ENCODE peak calls at places on chromosomes 4 and X, in four cellular contexts. M, E, L and B are unnamed samples.

GRCh38 chrX:115460565-115460888 is 100.4 kb upstream of the PLS3 start:
- DNase-seq in M (no peak), L (no peak), E (no peak), B (no peak)

GRCh38 chr4:100372432-100372831 is 145.4 kb downstream of the EMCN start:
- DNase-seq in E (no peak), M (no peak), L (no peak), B (no peak)

GRCh38 chr4:148955926-148956325 is 513.7 kb upstream of the NR3C2 start:
- DNase-seq in E (no peak), L (no peak), M (no peak), B (no peak)

GRCh38 chrX:135060697-135061096 is 8.8 kb upstream of the RTL8A start:
- DNase-seq in M (no peak), L (no peak), E (no peak), B (no peak)

GRCh38 chr4:112938461-112939058 is 110.9 kb upstream of the ANK2 start:
- DNase-seq in L (peak), M (no peak), E (no peak), B (peak)

GRCh38 chr4:8394125-8394524 is 46.4 kb downstream of the ACOX3 start:
- DNase-seq in M (no peak), L (no peak), E (no peak), B (no peak)

GRCh38 chr4:39044947-39045734 is 12.9 kb upstream of the TMEM156 start:
- DNase-seq in M (no peak), L (peak), E (peak), B (no peak)

GRCh38 chr4:56656346-56656643 is 24.8 kb downstream of the HOPX start:
- DNase-seq in M (no peak), L (peak), E (peak), B (no peak)

GRCh38 chr4:56320293-56320692 is 67.0 kb downstream of the AASDH start:
- DNase-seq in L (no peak), E (no peak), M (no peak), B (no peak)

GRCh38 chr4:153792007-153792892 is 3.4 kb upstream of the SFRP2 start:
- DNase-seq in M (no peak), L (no peak), E (peak), B (no peak)